ENCODE peak calls at places on chromosomes 6 and 20, in six cellular contexts. S is hepatocyte, I is PC-3, D is endothelial cell of umbilical vein, O is psoas muscle, H is Calu3. B is an unnamed sample.

GRCh38 chr6:7313505-7314165 is 636 bp upstream of the SSR1 start:
- DNase-seq in O (no peak), I (peak), H (no peak), D (no peak), S (no peak), B (no peak)

GRCh38 chr6:122248844-122249243 is 150.6 kb upstream of the HSF2 start:
- DNase-seq in D (no peak), I (no peak), S (no peak), O (no peak), H (no peak), B (no peak)

GRCh38 chr6:16514249-16514648 is 247.0 kb downstream of the ATXN1 start:
- DNase-seq in D (peak), O (no peak), I (peak), S (peak), H (peak), B (peak)

GRCh38 chr6:159110013-159110412 is 59.2 kb upstream of the FNDC1 start:
- DNase-seq in I (peak), S (peak), O (no peak), H (peak), D (peak), B (peak)

GRCh38 chr6:18118330-18118729 is 4.1 kb downstream of the NHLRC1 start:
- DNase-seq in H (no peak), I (no peak), D (no peak), O (no peak), S (no peak), B (no peak)

GRCh38 chr6:170163405-170164170 is 127.3 kb downstream of the DLL1 start:
- DNase-seq in O (peak), D (no peak), S (no peak), I (no peak), H (no peak), B (no peak)

GRCh38 chr6:170423814-170424633 is 117.5 kb downstream of the FAM120B start:
- DNase-seq in S (no peak), H (no peak), O (no peak), D (no peak), I (no peak), B (peak)

GRCh38 chr6:39301606-39302005 is 12.6 kb downstream of the KCNK17 start:
- DNase-seq in I (peak), O (no peak), H (no peak), S (no peak), D (no peak), B (no peak)

GRCh38 chr6:42390228-42390934 is 61.3 kb downstream of the TRERF1 start:
- DNase-seq in I (no peak), O (no peak), D (no peak), S (no peak), H (no peak), B (no peak)

GRCh38 chr6:36249010-36249409 is 20.9 kb upstream of the PNPLA1 start:
- DNase-seq in I (peak), O (no peak), S (peak), D (peak), H (no peak), B (peak)

GRCh38 chr6:36098920-36099647 is 31.2 kb upstream of the MAPK13 start:
- DNase-seq in H (no peak), S (peak), I (no peak), O (no peak), D (peak), B (no peak)

GRCh38 chr20:31720486-31721407 is 1.9 kb downstream of the BCL2L1 start:
- DNase-seq in O (no peak), D (peak), H (no peak), I (peak), S (peak), B (no peak)

GRCh38 chr6:81878479-81878878 is 126.0 kb upstream of the TENT5A start:
- DNase-seq in D (no peak), O (no peak), I (no peak), S (no peak), H (no peak), B (no peak)

GRCh38 chr20:61486198-61486597 is 234.1 kb downstream of the CDH4 start:
- DNase-seq in D (no peak), S (no peak), H (no peak), O (no peak), I (no peak), B (no peak)

GRCh38 chr20:61454053-61454452 is 202.0 kb downstream of the CDH4 start:
- DNase-seq in D (no peak), I (no peak), H (no peak), O (no peak), S (no peak), B (no peak)

GRCh38 chr20:32263398-32263954 is 14.0 kb upstream of the KIF3B start:
- DNase-seq in H (no peak), I (peak), O (no peak), D (no peak), S (no peak), B (no peak)

GRCh38 chr20:7980332-7981046 is 39.1 kb downstream of the TMX4 start:
- DNase-seq in H (peak), D (peak), S (peak), I (peak), O (no peak), B (peak)

GRCh38 chr20:64164123-64164836 is at the start of gene MYT1:
- DNase-seq in H (no peak), D (no peak), I (no peak), O (no peak), S (no peak), B (no peak)

GRCh38 chr6:41939848-41940758 is 1.5 kb downstream of the CCND3 start:
- DNase-seq in O (no peak), D (no peak), H (peak), S (peak), I (peak), B (peak)

GRCh38 chr6:144809120-144809519 is 524.0 kb downstream of the UTRN start:
- DNase-seq in H (no peak), I (peak), O (no peak), D (no peak), S (no peak), B (no peak)

GRCh38 chr6:11458509-11458908 is 79.0 kb upstream of the TMEM170B start:
- DNase-seq in D (no peak), I (no peak), S (no peak), H (no peak), O (no peak), B (no peak)

GRCh38 chr6:43541774-43542471 is 25.0 kb downstream of the POLR1C start:
- DNase-seq in S (no peak), H (no peak), D (no peak), I (no peak), O (no peak), B (no peak)

GRCh38 chr20:25471020-25471419 is 63.5 kb downstream of the GINS1 start:
- DNase-seq in D (no peak), O (no peak), S (no peak), H (no peak), I (no peak), B (no peak)

GRCh38 chr6:39347906-39348585 is 25.5 kb upstream of the KCNK16 start:
- DNase-seq in D (peak), I (peak), O (peak), H (peak), S (peak), B (peak)

GRCh38 chr20:5230544-5230943 is 86.2 kb downstream of the PROKR2 start:
- DNase-seq in S (no peak), O (no peak), I (no peak), D (no peak), H (no peak), B (no peak)

GRCh38 chr6:98832282-98833100 is 1.9 kb upstream of the POU3F2 start:
- DNase-seq in O (no peak), S (peak), H (no peak), D (no peak), I (peak), B (peak)

GRCh38 chr6:143295904-143296303 is 154.6 kb downstream of the ADAT2 start:
- DNase-seq in S (no peak), H (no peak), D (no peak), I (no peak), O (no peak), B (no peak)

GRCh38 chr6:79706527-79706926 is 75.4 kb downstream of the SH3BGRL2 start:
- DNase-seq in S (no peak), O (no peak), H (no peak), I (no peak), D (no peak), B (no peak)

GRCh38 chr6:45661667-45662066 is 283.9 kb upstream of the SUPT3H start:
- DNase-seq in D (no peak), H (no peak), S (no peak), I (peak), O (no peak), B (peak)

DNA sequence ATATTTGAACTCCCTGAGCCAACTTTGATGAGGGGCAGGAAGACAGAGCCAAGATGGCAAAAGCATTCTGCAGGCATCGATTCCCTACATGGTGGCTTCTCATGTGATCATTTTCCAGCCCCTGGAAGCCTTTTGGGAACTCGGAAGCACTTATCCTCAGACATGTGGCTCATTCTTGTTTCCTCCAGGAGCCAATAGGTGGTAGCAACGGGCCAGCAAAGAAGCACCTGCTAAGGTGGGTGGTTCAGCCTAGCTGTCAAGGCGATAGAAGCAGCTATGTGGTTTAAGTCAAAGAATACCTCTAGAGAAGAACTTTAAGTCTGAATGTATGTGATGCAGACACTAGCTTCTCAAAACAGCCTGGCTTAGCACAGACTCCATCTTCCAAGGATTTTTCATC is 64.9 kb upstream of the PAX1 start:
- DNase-seq in O (no peak), I (peak), D (no peak), S (peak), H (no peak), B (no peak)
- TF ChIP-seq CTCF in O (no peak), I (peak), D (no peak), S (peak), H (no peak), B (no peak)

GRCh38 chr20:4026093-4026601 is 10.8 kb upstream of the RNF24 start:
- DNase-seq in D (peak), H (no peak), S (peak), O (no peak), I (peak), B (peak)
- TF ChIP-seq CTCF in D (peak), H (no peak), S (peak), O (peak), I (peak), B (peak)

DNA sequence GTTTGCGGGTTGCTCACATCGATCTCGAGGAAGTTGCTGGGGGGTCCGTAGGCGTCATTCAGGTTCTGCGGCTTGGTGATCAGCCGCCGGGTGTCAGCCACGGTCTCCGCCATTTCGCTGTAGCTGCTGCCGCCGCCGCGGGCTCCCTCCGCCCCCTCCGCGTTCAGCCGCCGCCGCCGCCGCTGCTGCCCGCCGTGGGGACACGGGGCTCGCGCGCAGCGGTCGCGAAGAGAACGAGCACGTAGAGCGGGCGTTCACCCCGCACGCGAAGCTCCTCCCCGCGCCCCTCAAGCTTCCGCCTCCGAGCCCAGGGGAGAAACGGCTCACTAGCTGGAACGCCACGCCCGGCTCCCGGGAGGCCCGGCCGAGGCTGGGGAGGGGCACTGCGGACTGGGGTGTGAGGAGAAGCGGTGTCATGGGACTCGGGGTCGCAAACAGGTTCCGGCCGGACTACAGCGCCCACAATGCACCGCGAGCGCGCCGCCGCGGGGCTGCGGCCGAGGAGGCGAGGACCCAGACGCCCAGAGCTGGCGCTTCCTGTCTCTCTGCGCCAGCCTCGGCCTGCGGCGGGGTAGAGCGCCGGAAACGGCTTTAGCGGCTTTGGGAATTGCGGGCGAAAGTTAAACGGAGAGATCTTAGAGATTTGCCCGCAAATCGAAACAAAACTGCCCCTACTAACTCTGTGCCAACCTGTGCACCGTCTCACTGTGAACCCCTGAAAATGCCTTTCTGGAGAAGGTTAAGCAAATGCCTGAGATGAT is at the start of gene SNX3:
- DNase-seq in O (peak), S (peak), H (peak), D (peak), I (peak), B (peak)
- TF ChIP-seq CTCF in O (peak), S (peak), H (no peak), D (peak), I (no peak), B (no peak)

DNA sequence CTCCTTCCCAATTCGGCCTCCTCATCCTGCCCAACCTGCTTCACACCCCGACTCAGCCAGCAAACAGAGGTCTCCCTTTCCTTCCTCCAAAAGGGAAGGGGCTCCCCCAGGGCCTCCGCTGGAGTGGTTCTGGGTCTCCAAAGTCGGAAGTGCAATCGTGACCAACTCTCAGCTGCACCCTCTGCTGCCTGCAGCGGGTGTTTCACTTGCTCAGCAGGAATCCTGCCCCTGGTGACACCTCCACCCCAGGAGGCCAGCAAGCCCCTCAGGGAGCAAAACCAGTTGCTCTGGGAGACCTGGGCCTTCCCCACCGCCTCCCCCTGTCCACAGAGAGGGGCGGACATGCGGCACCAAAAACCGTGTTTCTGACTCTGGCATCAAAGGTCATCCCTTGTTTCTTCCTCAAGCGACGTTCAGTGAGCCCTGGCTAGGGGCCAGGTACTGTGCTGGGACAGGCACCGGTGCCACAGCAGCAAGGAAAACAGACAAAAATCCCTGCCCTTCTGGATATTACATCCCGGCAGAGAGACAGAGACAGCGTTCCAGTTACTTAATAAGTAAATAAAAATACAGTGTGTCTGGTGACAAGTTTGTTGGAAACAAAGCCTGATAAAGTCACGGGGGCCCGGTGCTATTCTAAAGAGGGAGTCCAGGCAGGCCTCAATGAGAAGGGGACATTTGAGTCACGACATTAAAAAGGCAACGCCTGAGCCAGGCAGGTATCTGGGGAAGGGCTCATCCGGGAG is 219.0 kb downstream of the BMP7 start:
- DNase-seq in H (peak), O (no peak), I (peak), S (no peak), D (no peak), B (no peak)
- TF ChIP-seq CTCF in H (peak), O (no peak), I (peak), S (peak), D (no peak), B (no peak)

GRCh38 chr6:95448208-95448607 is 129.1 kb upstream of the MANEA start:
- DNase-seq in O (no peak), D (no peak), S (no peak), H (no peak), I (no peak), B (no peak)
- TF ChIP-seq CTCF in O (no peak), D (no peak), S (no peak), H (no peak), I (no peak), B (no peak)

DNA sequence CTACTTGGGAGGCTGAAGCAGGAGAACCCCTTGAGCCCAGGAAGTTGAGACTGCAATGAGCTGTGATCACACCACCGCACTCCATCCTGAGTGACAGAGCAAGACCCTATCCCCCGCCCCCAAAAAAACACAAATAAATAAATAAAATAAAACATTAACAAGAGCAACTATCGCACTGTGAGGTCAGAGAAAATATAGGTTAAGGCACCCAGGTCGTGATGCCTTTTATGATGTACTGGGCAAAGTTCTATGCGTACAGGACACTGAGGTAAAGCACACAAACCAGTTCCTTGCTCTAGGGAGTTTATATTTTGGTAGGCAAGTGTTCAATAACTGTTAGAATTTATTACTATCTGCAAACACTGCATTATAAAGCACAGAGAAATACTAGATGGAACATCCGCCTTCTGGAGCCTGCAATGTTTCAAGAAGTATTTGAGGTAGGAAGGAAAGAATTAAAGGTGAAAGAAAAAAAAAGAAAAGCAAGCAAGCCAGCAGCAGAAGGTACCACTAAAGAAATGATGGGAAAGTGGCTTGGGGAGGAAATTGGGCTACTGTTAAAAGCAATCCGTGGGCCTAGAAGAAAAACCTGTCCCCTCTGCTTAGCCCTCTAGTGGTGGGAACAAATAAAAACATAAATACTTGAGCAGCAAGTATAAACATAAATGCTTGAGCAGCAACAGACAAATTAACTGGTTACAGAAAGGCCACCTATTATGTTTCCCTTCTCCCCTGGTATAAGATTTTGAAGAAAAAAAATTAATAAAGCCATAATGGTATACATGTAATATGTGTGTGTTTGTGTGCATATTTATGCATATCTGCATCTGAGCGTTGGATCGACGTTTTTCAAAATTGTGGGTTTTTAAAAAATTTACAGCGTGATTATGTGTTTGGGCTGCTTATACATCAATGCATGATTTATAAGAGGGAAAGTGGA is 128.0 kb downstream of the PHACTR1 start:
- DNase-seq in D (peak), O (no peak), H (no peak), S (peak), I (peak), B (peak)
- TF ChIP-seq CTCF in D (peak), O (peak), H (no peak), S (peak), I (peak), B (peak)

GRCh38 chr6:4516206-4516605 is 260.0 kb upstream of the CDYL start:
- DNase-seq in D (no peak), H (no peak), S (peak), I (no peak), O (no peak), B (no peak)
- TF ChIP-seq CTCF in D (no peak), H (no peak), S (no peak), I (no peak), O (no peak), B (no peak)

DNA sequence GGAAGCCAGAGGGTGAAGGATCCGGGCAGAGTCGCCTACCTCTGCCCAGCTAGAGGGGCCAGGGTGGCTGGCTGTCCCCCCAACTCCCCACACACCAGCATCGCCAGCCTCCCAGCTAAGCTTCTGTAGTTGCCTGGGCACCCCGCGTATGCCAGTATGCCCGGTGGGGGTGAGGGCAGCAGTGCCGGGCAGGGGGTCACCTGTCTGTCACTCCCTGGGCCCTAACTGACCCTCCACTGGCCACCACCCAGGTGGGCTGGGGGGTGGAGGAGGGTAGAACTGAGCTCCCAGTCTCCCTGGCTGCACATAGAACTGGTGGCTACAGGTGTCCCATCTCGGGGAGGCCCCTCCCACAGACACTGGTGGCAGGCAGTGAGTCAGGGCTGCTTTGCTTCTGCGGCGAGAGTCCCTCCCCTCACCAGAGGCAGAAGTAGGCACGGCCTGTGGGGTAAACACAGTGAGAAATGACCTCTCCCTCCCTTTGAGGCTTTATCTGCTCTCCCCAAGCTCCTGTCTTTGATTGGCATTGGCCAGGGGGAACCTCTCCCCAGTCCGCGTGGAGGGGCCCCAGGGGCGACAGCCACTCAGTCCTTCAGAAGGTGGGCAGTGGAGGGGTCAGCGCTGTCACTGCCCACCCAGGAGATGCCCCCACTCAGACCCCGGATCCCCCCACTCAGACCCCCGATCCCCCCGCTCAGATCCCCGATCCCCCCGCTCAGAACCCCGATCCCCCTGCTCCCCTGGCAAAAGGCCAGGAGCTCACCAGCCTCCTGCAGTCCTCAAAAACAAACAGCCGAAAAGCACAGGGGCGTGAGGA is 2.5 kb downstream of the NTSR1 start:
- DNase-seq in O (no peak), S (no peak), H (peak), D (no peak), I (peak), B (no peak)
- TF ChIP-seq CTCF in O (no peak), S (no peak), H (no peak), D (no peak), I (no peak), B (no peak)

GRCh38 chr6:15442467-15442866 is 196.6 kb downstream of the JARID2 start:
- DNase-seq in O (no peak), S (no peak), D (no peak), H (no peak), I (no peak), B (no peak)

GRCh38 chr6:15447546-15448232 is 201.8 kb downstream of the JARID2 start:
- DNase-seq in S (no peak), O (no peak), I (no peak), H (no peak), D (no peak), B (no peak)

GRCh38 chr6:15443119-15443518 is 197.2 kb downstream of the JARID2 start:
- DNase-seq in H (no peak), S (no peak), O (no peak), D (peak), I (peak), B (peak)

GRCh38 chr6:15444081-15444731 is 198.3 kb downstream of the JARID2 start:
- DNase-seq in O (no peak), S (no peak), I (no peak), D (no peak), H (no peak), B (no peak)

GRCh38 chr6:15444881-15445280 is 199.0 kb downstream of the JARID2 start:
- DNase-seq in D (no peak), S (no peak), H (peak), O (no peak), I (peak), B (no peak)
- TF ChIP-seq CTCF in D (no peak), S (peak), H (no peak), O (no peak), I (peak), B (no peak)